ENCODE peak calls at places on chromosomes 16 and 17, in nine cellular contexts. One of them, this sample, is unnamed. For H3K27me3, the result is how much of the 10 kb centered on the place peaks cover.

GRCh38 chr17:46044286-46044928 is 45.4 kb downstream of the STH start:
- DNase-seq in psoas muscle: no peak
- DNase-seq in adrenal gland: peak
- DNase-seq in left lung: no peak
- DNase-seq in thyroid gland: peak
- DNase-seq in lung: peak
- DNase-seq in CD4-positive, alpha-beta memory T cell: peak
- DNase-seq in A673: peak
- DNase-seq in Panc1: peak
- DNase-seq in this sample: peak

GRCh38 chr16:2473999-2474876 is 689 bp upstream of the TBC1D24 start:
- DNase-seq in psoas muscle: peak
- DNase-seq in adrenal gland: no peak
- DNase-seq in left lung: peak
- DNase-seq in thyroid gland: peak
- DNase-seq in lung: no peak
- DNase-seq in CD4-positive, alpha-beta memory T cell: peak
- DNase-seq in A673: peak
- DNase-seq in Panc1: no peak
- DNase-seq in this sample: peak

GRCh38 chr17:57195790-57196460 is 60.4 kb upstream of the MSI2 start:
- DNase-seq in psoas muscle: no peak
- DNase-seq in adrenal gland: peak
- DNase-seq in left lung: no peak
- DNase-seq in thyroid gland: no peak
- DNase-seq in lung: no peak
- DNase-seq in CD4-positive, alpha-beta memory T cell: no peak
- DNase-seq in A673: no peak
- DNase-seq in Panc1: no peak
- DNase-seq in this sample: no peak

GRCh38 chr16:56549744-56550385 is 15.0 kb upstream of the MT4 start:
- DNase-seq in psoas muscle: no peak
- DNase-seq in adrenal gland: no peak
- DNase-seq in left lung: no peak
- DNase-seq in thyroid gland: no peak
- DNase-seq in lung: no peak
- DNase-seq in CD4-positive, alpha-beta memory T cell: no peak
- DNase-seq in A673: no peak
- DNase-seq in Panc1: no peak
- DNase-seq in this sample: no peak

GRCh38 chr16:69925311-69925710 is 25.8 kb upstream of the CLEC18A start:
- DNase-seq in psoas muscle: no peak
- DNase-seq in adrenal gland: no peak
- DNase-seq in left lung: no peak
- DNase-seq in thyroid gland: no peak
- DNase-seq in lung: no peak
- DNase-seq in CD4-positive, alpha-beta memory T cell: no peak
- DNase-seq in A673: no peak
- DNase-seq in Panc1: no peak
- DNase-seq in this sample: peak

GRCh38 chr17:51059781-51060180 is 60.9 kb downstream of the SPAG9 start:
- DNase-seq in psoas muscle: no peak
- DNase-seq in adrenal gland: no peak
- DNase-seq in left lung: no peak
- DNase-seq in thyroid gland: no peak
- DNase-seq in lung: no peak
- DNase-seq in CD4-positive, alpha-beta memory T cell: no peak
- DNase-seq in A673: no peak
- DNase-seq in Panc1: no peak
- DNase-seq in this sample: peak

GRCh38 chr17:36592316-36592710 is 634 bp downstream of the DHRS11 start:
- DNase-seq in psoas muscle: peak
- DNase-seq in adrenal gland: no peak
- DNase-seq in left lung: no peak
- DNase-seq in thyroid gland: peak
- DNase-seq in lung: no peak
- DNase-seq in CD4-positive, alpha-beta memory T cell: no peak
- DNase-seq in A673: peak
- DNase-seq in Panc1: no peak
- DNase-seq in this sample: peak

GRCh38 chr17:58818654-58819053 is 63.0 kb downstream of the PPM1E start:
- DNase-seq in psoas muscle: no peak
- DNase-seq in adrenal gland: no peak
- DNase-seq in left lung: no peak
- DNase-seq in thyroid gland: no peak
- DNase-seq in lung: no peak
- DNase-seq in CD4-positive, alpha-beta memory T cell: no peak
- DNase-seq in A673: no peak
- DNase-seq in Panc1: no peak
- DNase-seq in this sample: peak

GRCh38 chr16:87582221-87582965 is 19.9 kb upstream of the JPH3 start:
- DNase-seq in psoas muscle: peak
- DNase-seq in adrenal gland: peak
- DNase-seq in left lung: peak
- DNase-seq in thyroid gland: peak
- DNase-seq in lung: no peak
- DNase-seq in CD4-positive, alpha-beta memory T cell: no peak
- DNase-seq in A673: no peak
- DNase-seq in Panc1: no peak
- DNase-seq in this sample: peak

GRCh38 chr17:31560836-31561235 is 169.4 kb downstream of the RAB11FIP4 start:
- DNase-seq in psoas muscle: no peak
- DNase-seq in adrenal gland: no peak
- DNase-seq in left lung: no peak
- DNase-seq in thyroid gland: peak
- DNase-seq in lung: no peak
- DNase-seq in CD4-positive, alpha-beta memory T cell: no peak
- DNase-seq in A673: no peak
- DNase-seq in Panc1: no peak
- DNase-seq in this sample: peak

DNA sequence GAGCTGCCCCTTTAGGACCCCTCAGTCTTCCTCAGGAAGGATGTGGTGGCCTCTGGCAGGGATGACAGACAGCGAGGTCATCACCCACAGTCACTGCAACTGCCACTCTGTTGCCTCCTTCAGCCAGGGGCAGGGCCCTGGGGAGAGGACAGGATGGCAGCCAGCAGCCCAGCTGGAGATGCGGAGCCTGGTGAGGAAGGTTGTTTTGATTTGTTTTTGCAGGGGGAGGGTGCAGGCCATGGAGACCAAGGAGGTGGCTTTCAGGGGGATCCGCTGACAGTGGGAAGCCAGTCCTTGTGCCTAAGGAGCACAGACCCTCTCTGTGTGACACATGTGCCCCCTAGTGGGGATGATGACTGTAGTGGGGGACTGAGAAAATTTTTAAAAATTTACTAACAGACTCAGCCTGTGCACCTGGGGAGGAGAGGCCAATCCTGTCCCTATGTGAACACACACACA is 7.4 kb downstream of the PRCD start:
- DNase-seq in psoas muscle: no peak
- DNase-seq in adrenal gland: peak
- DNase-seq in left lung: no peak
- DNase-seq in thyroid gland: peak
- DNase-seq in lung: peak
- DNase-seq in CD4-positive, alpha-beta memory T cell: peak
- DNase-seq in A673: peak
- DNase-seq in Panc1: no peak
- DNase-seq in this sample: peak
- H3K27ac ChIP-seq in psoas muscle: no peak
- H3K27ac ChIP-seq in adrenal gland: no peak
- H3K27ac ChIP-seq in left lung: peak
- H3K27ac ChIP-seq in thyroid gland: no peak
- H3K27ac ChIP-seq in lung: peak
- H3K27ac ChIP-seq in CD4-positive, alpha-beta memory T cell: no peak
- H3K27ac ChIP-seq in A673: peak
- H3K27ac ChIP-seq in Panc1: peak
- H3K27ac ChIP-seq in this sample: peak

DNA sequence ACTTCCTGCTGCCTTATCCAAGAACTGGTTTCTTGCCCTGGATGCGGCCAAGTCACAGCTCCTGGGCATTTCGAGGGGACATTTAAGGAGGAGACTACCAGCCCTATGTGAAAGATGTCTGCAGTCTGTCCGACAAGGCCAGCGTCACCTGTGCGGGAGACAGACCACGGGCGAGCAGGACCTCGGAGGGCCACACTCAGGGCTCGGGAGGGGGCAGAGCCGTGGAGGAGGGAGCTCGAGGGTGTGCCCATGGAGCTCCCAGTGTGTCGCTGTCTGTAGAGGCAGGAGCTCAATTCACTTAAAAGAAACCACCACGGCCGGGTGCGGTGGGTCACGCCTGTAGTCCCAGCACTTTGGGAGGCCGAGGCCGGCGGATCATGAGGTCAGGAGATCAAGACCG is 33.3 kb downstream of the CBFA2T3 start:
- DNase-seq in psoas muscle: no peak
- DNase-seq in adrenal gland: no peak
- DNase-seq in left lung: peak
- DNase-seq in thyroid gland: no peak
- DNase-seq in lung: no peak
- DNase-seq in CD4-positive, alpha-beta memory T cell: no peak
- DNase-seq in A673: no peak
- DNase-seq in Panc1: no peak
- DNase-seq in this sample: no peak
- H3K27me3 ChIP-seq in psoas muscle: under half
- H3K27me3 ChIP-seq in adrenal gland: under half
- H3K27me3 ChIP-seq in left lung: half or more
- H3K27me3 ChIP-seq in thyroid gland: under half
- H3K27me3 ChIP-seq in lung: under half
- H3K27me3 ChIP-seq in CD4-positive, alpha-beta memory T cell: under half
- H3K27me3 ChIP-seq in A673: half or more
- H3K27me3 ChIP-seq in Panc1: under half
- H3K27me3 ChIP-seq in this sample: half or more

DNA sequence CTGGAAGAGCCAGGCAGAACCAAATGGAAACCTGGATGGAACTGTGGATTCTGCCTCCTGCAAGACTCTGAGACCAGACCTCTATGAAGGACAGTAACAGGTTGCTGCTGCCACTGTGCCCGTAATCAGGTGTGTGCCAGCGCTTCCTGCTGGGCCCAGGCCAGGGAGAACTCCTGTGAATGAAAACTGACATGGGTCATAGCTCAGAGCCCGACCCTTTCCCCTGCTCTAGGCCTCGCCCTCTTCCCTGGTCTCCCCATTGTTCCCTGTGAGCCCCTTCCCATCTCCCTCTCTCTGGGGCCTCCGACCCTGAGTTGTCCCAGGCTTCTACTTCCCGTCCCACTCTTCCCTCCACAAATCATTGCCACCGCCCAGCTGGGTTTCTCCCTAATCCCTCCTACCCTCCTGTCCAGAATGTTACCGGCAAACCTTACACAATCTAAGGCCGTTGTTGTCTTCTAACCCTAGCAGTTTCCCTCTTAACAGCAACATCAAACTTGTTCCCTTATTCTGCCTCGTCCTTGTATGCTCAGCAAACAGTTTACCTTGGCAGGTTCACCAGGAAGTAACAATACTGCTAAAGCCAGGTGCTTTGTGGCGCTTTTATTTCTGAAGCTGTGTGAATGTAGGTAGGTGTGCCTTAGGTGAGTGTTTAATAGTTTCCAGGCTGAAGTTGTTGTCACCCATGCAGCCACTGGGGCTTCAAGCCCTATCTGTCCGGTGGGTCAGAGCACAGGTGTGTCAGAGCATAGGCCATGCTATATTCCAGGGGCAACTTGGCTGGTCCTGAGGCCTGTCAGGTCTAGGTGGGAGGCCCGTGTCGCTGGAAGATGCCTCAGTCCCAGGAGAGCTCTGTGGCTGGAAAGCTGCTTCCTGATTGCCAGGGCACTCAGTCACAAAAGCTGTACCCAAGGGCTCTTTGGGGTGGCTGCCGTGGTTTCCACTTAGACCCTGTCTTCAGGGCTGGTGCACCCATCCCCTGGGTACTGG is 32.0 kb downstream of the SMPD3 start:
- DNase-seq in psoas muscle: no peak
- DNase-seq in adrenal gland: no peak
- DNase-seq in left lung: no peak
- DNase-seq in thyroid gland: peak
- DNase-seq in lung: peak
- DNase-seq in CD4-positive, alpha-beta memory T cell: no peak
- DNase-seq in A673: no peak
- DNase-seq in Panc1: no peak
- DNase-seq in this sample: no peak
- H3K27ac ChIP-seq in psoas muscle: no peak
- H3K27ac ChIP-seq in adrenal gland: no peak
- H3K27ac ChIP-seq in left lung: peak
- H3K27ac ChIP-seq in thyroid gland: no peak
- H3K27ac ChIP-seq in lung: no peak
- H3K27ac ChIP-seq in CD4-positive, alpha-beta memory T cell: peak
- H3K27ac ChIP-seq in A673: no peak
- H3K27ac ChIP-seq in Panc1: no peak
- H3K27ac ChIP-seq in this sample: no peak

DNA sequence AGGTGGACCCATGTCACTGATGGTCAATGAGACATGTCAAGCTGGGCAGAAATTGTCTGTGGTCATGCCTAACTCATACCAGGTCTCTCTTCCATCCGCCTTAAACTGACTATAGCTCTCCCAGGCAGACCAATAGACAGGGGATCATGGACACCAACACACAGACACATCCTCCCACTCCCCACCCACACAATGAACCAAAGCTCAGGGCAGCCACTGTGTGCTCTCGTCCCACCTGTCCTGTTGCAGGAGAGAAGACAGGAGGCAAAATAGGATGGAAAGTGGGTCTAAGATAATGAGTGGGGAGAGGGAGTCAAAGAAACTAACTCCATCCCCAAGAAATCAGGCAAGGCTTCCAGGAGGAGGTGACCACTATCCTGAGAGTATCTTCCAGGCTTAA is 3.2 kb downstream of the PYY start:
- DNase-seq in psoas muscle: no peak
- DNase-seq in adrenal gland: no peak
- DNase-seq in left lung: no peak
- DNase-seq in thyroid gland: no peak
- DNase-seq in lung: no peak
- DNase-seq in CD4-positive, alpha-beta memory T cell: no peak
- DNase-seq in A673: no peak
- DNase-seq in Panc1: no peak
- DNase-seq in this sample: no peak
- H3K27me3 ChIP-seq in psoas muscle: under half
- H3K27me3 ChIP-seq in adrenal gland: under half
- H3K27me3 ChIP-seq in left lung: half or more
- H3K27me3 ChIP-seq in thyroid gland: under half
- H3K27me3 ChIP-seq in lung: under half
- H3K27me3 ChIP-seq in CD4-positive, alpha-beta memory T cell: under half
- H3K27me3 ChIP-seq in A673: under half
- H3K27me3 ChIP-seq in Panc1: under half
- H3K27me3 ChIP-seq in this sample: half or more